ENCODE peak calls at places on chromosomes 5 and 9, in six cellular contexts. F is CD4-positive, alpha-beta memory T cell; A is CD4-positive, alpha-beta T cell; I is heart right ventricle; B is aorta; J is brain microvascular endothelial cell. U is an unnamed sample.

GRCh38 chr5:122089614-122090013 is 11.6 kb upstream of the LOX start:
- DNase-seq in F (no peak), A (no peak), I (no peak), B (no peak), J (peak; percentile 88), U (no peak)

GRCh38 chr9:83544002-83544698 is 5.9 kb upstream of the FRMD3 start:
- DNase-seq in F (no peak), A (no peak), I (peak; percentile 39), B (no peak), J (peak; percentile 57), U (peak; percentile 53)

GRCh38 chr9:81379655-81380054 is 309.7 kb downstream of the TLE1 start:
- DNase-seq in F (no peak), A (no peak), I (no peak), B (no peak), J (no peak), U (no peak)

GRCh38 chr5:4479381-4479780 is 660.7 kb upstream of the ADAMTS16 start:
- DNase-seq in F (no peak), A (no peak), I (no peak), B (no peak), J (no peak), U (peak; percentile 11)

GRCh38 chr5:113337515-113338140 is 97.2 kb downstream of the TSSK1B start:
- DNase-seq in F (no peak), A (no peak), I (no peak), B (no peak), J (no peak), U (no peak)

GRCh38 chr9:136804509-136805206 is 3.1 kb upstream of the RABL6 start:
- DNase-seq in F (no peak), A (no peak), I (no peak), B (peak; percentile 65), J (no peak), U (no peak)

GRCh38 chr9:128374221-128374675 is 3.1 kb downstream of the URM1 start:
- DNase-seq in F (no peak), A (no peak), I (no peak), B (no peak), J (no peak), U (no peak)

GRCh38 chr9:27489087-27489876 is 34.8 kb upstream of the IFNK start:
- DNase-seq in F (no peak), A (no peak), I (no peak), B (no peak), J (no peak), U (no peak)

GRCh38 chr9:127032256-127032655 is 90.2 kb downstream of the ANGPTL2 start:
- DNase-seq in F (no peak), A (no peak), I (no peak), B (no peak), J (no peak), U (no peak)

GRCh38 chr5:127398508-127398907 is 107.9 kb downstream of the MEGF10 start:
- DNase-seq in F (no peak), A (no peak), I (no peak), B (no peak), J (no peak), U (no peak)

GRCh38 chr5:127400946-127401670 is 110.5 kb downstream of the MEGF10 start:
- DNase-seq in F (no peak), A (no peak), I (no peak), B (no peak), J (peak; percentile 36), U (no peak)

GRCh38 chr5:127400524-127400923 is 109.9 kb downstream of the MEGF10 start:
- DNase-seq in F (no peak), A (no peak), I (no peak), B (no peak), J (no peak), U (no peak)

GRCh38 chr5:127396490-127397155 is 106.0 kb downstream of the MEGF10 start:
- DNase-seq in F (no peak), A (no peak), I (no peak), B (no peak), J (no peak), U (no peak)

DNA sequence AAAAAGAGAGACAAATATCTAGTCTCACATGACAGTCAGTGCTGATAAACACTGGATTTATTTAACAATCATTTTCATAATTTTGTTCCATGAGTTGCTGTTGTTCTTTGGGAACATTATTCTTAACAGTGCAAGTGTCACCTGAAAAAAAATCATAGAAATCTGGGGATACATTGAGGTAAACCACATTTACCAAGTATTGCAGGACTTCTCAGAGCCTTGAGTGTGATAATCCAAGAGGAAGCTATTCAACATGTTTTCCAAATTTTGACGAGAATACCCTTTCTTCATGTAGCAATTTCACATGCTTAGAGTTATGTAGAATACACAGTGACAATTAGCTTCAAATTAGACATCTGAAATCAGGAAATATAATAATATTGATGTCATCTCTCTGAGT is 108.5 kb downstream of the MEGF10 start:
- DNase-seq in F (no peak), A (no peak), I (no peak), B (no peak), J (no peak), U (no peak)
- H3K27ac ChIP-seq in F (no peak overlapping the region), A (no peak overlapping the region), I (no peak overlapping the region), B (no peak overlapping the region), J (no peak overlapping the region), U (no peak overlapping the region)

GRCh38 chr9:842918-843468 is 1.5 kb downstream of the DMRT1 start:
- DNase-seq in F (no peak), A (no peak), I (no peak), B (no peak), J (no peak), U (no peak)

GRCh38 chr9:852539-852938 is 11.0 kb downstream of the DMRT1 start:
- DNase-seq in F (no peak), A (no peak), I (no peak), B (no peak), J (no peak), U (no peak)

GRCh38 chr9:849431-849830 is 7.9 kb downstream of the DMRT1 start:
- DNase-seq in F (no peak), A (no peak), I (no peak), B (no peak), J (no peak), U (no peak)

GRCh38 chr9:846852-847251 is 5.4 kb downstream of the DMRT1 start:
- DNase-seq in F (no peak), A (no peak), I (no peak), B (no peak), J (no peak), U (no peak)

GRCh38 chr9:847505-847904 is 6.0 kb downstream of the DMRT1 start:
- DNase-seq in F (no peak), A (no peak), I (no peak), B (no peak), J (no peak), U (no peak)
- H3K27ac ChIP-seq in F (no peak overlapping the region), A (no peak overlapping the region), I (no peak overlapping the region), B (no peak overlapping the region), J (no peak overlapping the region), U (no peak overlapping the region)

DNA sequence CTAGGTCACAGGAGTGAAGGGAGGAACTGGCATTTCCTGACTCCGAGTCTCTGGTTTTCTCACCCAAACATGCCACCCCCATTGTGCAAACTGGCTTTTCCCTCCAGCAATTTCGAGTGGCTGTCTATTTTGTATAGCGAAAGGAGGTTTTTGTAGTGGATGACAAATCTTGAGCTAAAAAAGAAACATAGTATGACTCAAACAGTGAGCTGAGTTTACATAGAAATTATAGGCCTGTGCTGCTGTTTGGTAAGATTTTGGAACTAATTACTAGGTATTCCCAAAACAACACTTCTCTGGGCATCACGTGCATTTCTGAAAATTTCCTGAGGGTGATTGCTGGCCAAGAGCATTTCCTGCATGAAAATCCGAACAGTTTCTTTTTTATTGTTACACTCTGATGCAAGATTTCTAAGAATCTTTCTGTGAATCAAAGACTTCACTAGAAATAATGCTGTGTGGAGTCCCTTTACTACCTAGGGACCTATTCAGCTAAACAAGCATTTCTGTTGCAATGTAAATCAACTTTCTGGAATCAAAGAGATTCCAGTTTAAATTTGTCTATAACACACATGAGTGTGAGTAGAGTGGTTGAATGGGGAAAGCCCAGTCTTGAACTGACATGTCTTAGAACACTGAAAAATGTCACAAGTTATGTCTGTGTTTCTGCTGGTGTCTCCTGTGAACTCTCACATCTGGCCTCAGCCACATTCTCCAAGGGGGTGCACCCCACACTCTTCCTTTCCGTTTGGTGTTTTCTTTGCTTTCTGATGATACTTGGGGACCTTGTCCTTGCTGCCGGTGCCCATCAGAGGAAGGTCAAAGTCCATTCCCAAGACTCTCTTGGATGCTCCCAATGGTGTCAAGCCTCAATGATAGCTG is 33.3 kb upstream of the DAPK1 start:
- DNase-seq in F (no peak), A (no peak), I (no peak), B (no peak), J (no peak), U (no peak)
- H3K27ac ChIP-seq in F (no peak overlapping the region), A (no peak overlapping the region), I (no peak overlapping the region), B (no peak overlapping the region), J (no peak overlapping the region), U (no peak overlapping the region)

GRCh38 chr9:99129091-99129490 is 24.2 kb downstream of the TGFBR1 start:
- DNase-seq in F (no peak), A (no peak), I (no peak), B (no peak), J (no peak), U (no peak)

GRCh38 chr9:99127372-99128132 is 22.6 kb downstream of the TGFBR1 start:
- DNase-seq in F (no peak), A (no peak), I (no peak), B (no peak), J (peak; percentile 74), U (no peak)

GRCh38 chr9:99126312-99126711 is 21.4 kb downstream of the TGFBR1 start:
- DNase-seq in F (no peak), A (no peak), I (no peak), B (no peak), J (no peak), U (no peak)

GRCh38 chr9:99130069-99130468 is 25.2 kb downstream of the TGFBR1 start:
- DNase-seq in F (no peak), A (no peak), I (no peak), B (no peak), J (no peak), U (peak; percentile 63)

GRCh38 chr9:99128133-99128406 is 23.2 kb downstream of the TGFBR1 start:
- DNase-seq in F (no peak), A (no peak), I (no peak), B (no peak), J (no peak), U (no peak)
- H3K27ac ChIP-seq in F (no peak overlapping the region), A (no peak overlapping the region), I (no peak overlapping the region), B (no peak overlapping the region), J (no peak overlapping the region), U (no peak overlapping the region)

GRCh38 chr5:1314564-1314982 is 19.7 kb upstream of the TERT start:
- DNase-seq in F (no peak), A (no peak), I (no peak), B (peak; percentile 63), J (no peak), U (no peak)

GRCh38 chr5:1312993-1313833 is 18.3 kb upstream of the TERT start:
- DNase-seq in F (peak; percentile 64), A (peak; percentile 23), I (no peak), B (peak; percentile 74), J (no peak), U (peak; percentile 95)

GRCh38 chr5:1311443-1312055 is 16.7 kb upstream of the TERT start:
- DNase-seq in F (no peak), A (no peak), I (no peak), B (peak; percentile 48), J (no peak), U (no peak)

GRCh38 chr5:1310118-1310517 is 15.2 kb upstream of the TERT start:
- DNase-seq in F (no peak), A (no peak), I (no peak), B (peak; percentile 23), J (no peak), U (no peak)

DNA sequence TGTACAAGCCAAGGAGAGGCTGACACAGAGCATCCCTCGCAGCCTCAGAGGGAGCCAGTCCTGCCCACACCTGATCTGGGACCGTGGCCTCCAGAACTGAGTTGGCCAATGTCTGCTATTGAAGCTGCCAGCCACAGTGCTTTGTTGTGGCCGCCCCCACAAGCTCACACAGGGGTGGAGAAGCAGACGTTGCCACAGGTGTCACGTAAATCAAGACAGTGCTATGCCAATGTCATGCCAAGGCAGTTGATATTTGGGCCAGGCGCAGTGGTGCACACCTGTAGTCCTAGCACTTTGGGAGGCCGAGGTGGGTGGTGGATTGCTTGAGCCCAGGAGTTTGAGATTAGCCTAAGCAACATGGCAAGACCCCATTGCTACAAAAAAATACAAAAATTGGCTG is 17.3 kb upstream of the TERT start:
- DNase-seq in F (peak; percentile 64), A (peak; percentile 30), I (no peak), B (peak; percentile 27), J (no peak), U (no peak)
- H3K27ac ChIP-seq in F (no peak overlapping the region), A (no peak overlapping the region), I (no peak overlapping the region), B (no peak overlapping the region), J (no peak overlapping the region), U (no peak overlapping the region)